ENCODE peak calls at places on chromosomes 12 and 14, in eight cellular contexts. W, N, J, P, S, Z, M and H are unnamed samples.

GRCh38 chr12:114355389-114356088 is 50.4 kb downstream of the TBX5 start:
- DNase-seq in W (no peak), N (no peak), J (no peak), P (no peak), S (no peak), Z (no peak), M (no peak), H (no peak)

GRCh38 chr14:55889124-55889523 is 229.1 kb upstream of the PELI2 start:
- DNase-seq in W (peak), N (no peak), J (no peak), P (no peak), S (no peak), Z (no peak), M (no peak), H (peak)

GRCh38 chr14:103074699-103075341 is 9.2 kb upstream of the LBHD2 start:
- DNase-seq in W (peak), N (peak), J (peak), P (peak), S (peak), Z (peak), M (peak), H (peak)

GRCh38 chr12:46825526-46826414 is at the start of gene SLC38A4:
- DNase-seq in W (no peak), N (no peak), J (peak), P (no peak), S (no peak), Z (no peak), M (no peak), H (no peak)

GRCh38 chr14:40618225-40618898 is 988.3 kb upstream of the LRFN5 start:
- DNase-seq in W (no peak), N (no peak), J (no peak), P (no peak), S (no peak), Z (no peak), M (no peak), H (no peak)

GRCh38 chr14:75604979-75605825 is 26.8 kb downstream of the FLVCR2 start:
- DNase-seq in W (no peak), N (peak), J (no peak), P (no peak), S (no peak), Z (no peak), M (peak), H (no peak)

GRCh38 chr14:93691042-93691780 is 97.1 kb downstream of the PRIMA1 start:
- DNase-seq in W (no peak), N (no peak), J (no peak), P (no peak), S (no peak), Z (no peak), M (no peak), H (no peak)

GRCh38 chr12:116539905-116540482 is 19.2 kb upstream of the MAP1LC3B2 start:
- DNase-seq in W (no peak), N (peak), J (peak), P (peak), S (no peak), Z (no peak), M (no peak), H (peak)

GRCh38 chr14:57863471-57863870 is 2.4 kb downstream of the SLC35F4 start:
- DNase-seq in W (no peak), N (no peak), J (no peak), P (no peak), S (no peak), Z (no peak), M (no peak), H (no peak)

GRCh38 chr14:22478670-22479069 is 110.4 kb downstream of the DAD1 start:
- DNase-seq in W (no peak), N (peak), J (no peak), P (no peak), S (no peak), Z (no peak), M (peak), H (no peak)

GRCh38 chr14:90624228-90624627 is 192.0 kb downstream of the TTC7B start:
- DNase-seq in W (no peak), N (no peak), J (no peak), P (peak), S (no peak), Z (no peak), M (no peak), H (no peak)

GRCh38 chr12:111458773-111459172 is 53.0 kb downstream of the SH2B3 start:
- DNase-seq in W (no peak), N (no peak), J (no peak), P (peak), S (peak), Z (no peak), M (no peak), H (no peak)

GRCh38 chr12:92194566-92194965 is 48.9 kb upstream of the BTG1 start:
- DNase-seq in W (no peak), N (no peak), J (no peak), P (no peak), S (no peak), Z (no peak), M (no peak), H (no peak)

GRCh38 chr12:113467154-113467513 is 4.5 kb downstream of the LHX5 start:
- DNase-seq in W (no peak), N (no peak), J (no peak), P (no peak), S (no peak), Z (peak), M (no peak), H (no peak)

GRCh38 chr12:123847876-123848275 is 85.8 kb downstream of the DNAH10 start:
- DNase-seq in W (no peak), N (no peak), J (no peak), P (no peak), S (no peak), Z (no peak), M (no peak), H (no peak)

GRCh38 chr12:120964298-120964697 is 14.0 kb upstream of the HNF1A start:
- DNase-seq in W (no peak), N (no peak), J (no peak), P (no peak), S (no peak), Z (no peak), M (no peak), H (no peak)

GRCh38 chr14:100842799-100843198 is 16.9 kb downstream of the MEG3 start:
- DNase-seq in W (no peak), N (no peak), J (no peak), P (no peak), S (no peak), Z (no peak), M (no peak), H (no peak)
- TF ChIP-seq EP300 in W (no peak), N (no peak), J (no peak), P (no peak), S (no peak), Z (no peak), M (no peak), H (no peak)

GRCh38 chr14:95741781-95742180 is 27.9 kb upstream of the TCL1A start:
- DNase-seq in W (no peak), N (no peak), J (no peak), P (no peak), S (no peak), Z (no peak), M (no peak), H (no peak)

GRCh38 chr14:95739356-95739755 is 25.4 kb upstream of the TCL1A start:
- DNase-seq in W (no peak), N (no peak), J (no peak), P (no peak), S (no peak), Z (no peak), M (no peak), H (no peak)

DNA sequence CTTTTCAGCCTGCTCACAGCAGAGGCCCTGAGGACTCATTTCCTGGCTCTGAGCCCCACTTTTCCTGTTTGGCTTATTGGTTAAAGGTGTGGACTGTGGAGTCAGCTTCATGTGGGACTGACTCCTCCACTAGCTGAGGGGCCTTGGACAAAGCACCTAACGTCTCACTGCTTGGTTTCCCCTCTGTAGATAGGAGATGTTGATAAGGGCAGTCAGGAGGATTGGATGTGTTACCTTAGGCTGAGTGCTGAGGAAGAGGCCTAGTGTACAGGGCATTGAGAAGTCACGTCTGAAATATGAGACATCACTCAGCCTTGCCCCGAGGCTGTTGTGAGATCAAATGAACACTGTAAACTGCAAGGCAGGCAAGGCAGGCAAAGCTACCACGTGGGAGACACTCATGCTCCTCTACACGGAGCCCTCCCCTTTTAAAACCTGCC is 27.1 kb upstream of the TCL1A start:
- DNase-seq in W (no peak), N (no peak), J (no peak), P (no peak), S (no peak), Z (no peak), M (no peak), H (no peak)
- TF ChIP-seq EP300 in W (no peak), N (no peak), J (no peak), P (no peak), S (no peak), Z (no peak), M (no peak), H (no peak)

GRCh38 chr14:20848955-20849570 is 42.1 kb upstream of the RNASE3 start:
- DNase-seq in W (peak), N (no peak), J (no peak), P (no peak), S (no peak), Z (no peak), M (no peak), H (peak)

GRCh38 chr14:20846560-20846959 is 43.9 kb upstream of the RNASE1 start:
- DNase-seq in W (no peak), N (no peak), J (no peak), P (no peak), S (no peak), Z (no peak), M (no peak), H (no peak)

DNA sequence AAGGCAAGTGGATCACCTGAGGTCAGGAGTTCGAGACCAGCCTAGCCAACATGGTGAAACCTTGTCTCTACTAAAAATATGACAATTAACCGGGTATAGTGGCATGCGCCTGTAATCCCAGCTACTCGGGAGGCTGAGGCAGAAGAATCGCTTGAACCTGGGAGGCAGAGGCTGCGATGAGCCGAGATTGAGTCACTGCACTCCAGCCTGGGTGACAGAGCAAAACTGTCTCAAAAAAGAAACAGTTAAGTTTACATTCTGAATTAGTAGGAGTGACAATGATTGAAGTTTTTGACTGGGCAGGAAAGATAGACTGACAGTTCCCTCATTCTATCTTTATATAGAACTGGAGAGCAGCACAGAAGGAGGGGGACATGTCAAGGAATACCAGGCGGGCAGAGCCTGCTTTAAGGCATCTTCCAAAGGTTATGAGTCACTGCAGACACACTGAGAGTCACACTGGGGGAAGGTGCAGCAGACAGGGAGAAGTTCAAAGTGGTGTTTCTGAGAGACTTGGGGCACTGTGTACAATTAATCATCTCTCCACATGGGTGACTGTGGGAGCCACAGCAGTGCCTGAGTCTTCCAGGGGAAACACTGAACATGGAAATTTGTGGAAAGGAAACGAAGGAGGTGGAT is 42.8 kb upstream of the RNASE3 start:
- DNase-seq in W (peak), N (no peak), J (no peak), P (no peak), S (no peak), Z (no peak), M (no peak), H (no peak)
- TF ChIP-seq EP300 in W (peak), N (no peak), J (no peak), P (no peak), S (no peak), Z (no peak), M (no peak), H (no peak)

GRCh38 chr14:104782823-104783170 is 12.8 kb downstream of the AKT1 start:
- DNase-seq in W (no peak), N (no peak), J (no peak), P (no peak), S (no peak), Z (no peak), M (no peak), H (no peak)
- TF ChIP-seq EP300 in W (no peak), N (no peak), J (no peak), P (no peak), S (no peak), Z (no peak), M (no peak), H (no peak)

DNA sequence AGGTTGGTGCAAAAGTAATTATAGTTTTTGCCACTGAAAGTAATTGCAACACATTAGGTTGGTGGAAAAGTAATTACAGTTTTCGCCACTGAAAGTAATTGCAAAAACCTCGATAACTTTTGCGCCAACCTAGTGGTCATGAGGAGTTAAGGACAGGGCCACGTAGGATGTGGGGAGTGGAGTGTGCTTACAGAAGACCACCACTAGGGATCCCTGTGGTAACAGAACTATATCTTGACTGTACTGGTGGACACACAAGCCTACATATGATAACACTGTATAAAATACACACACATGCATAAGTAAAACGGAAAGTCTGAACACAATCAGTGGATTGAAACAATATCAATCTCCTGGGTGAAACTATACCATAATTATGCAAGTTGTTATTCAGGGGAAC is 187.4 kb upstream of the ABCD2 start:
- DNase-seq in W (peak), N (no peak), J (no peak), P (no peak), S (no peak), Z (peak), M (no peak), H (no peak)
- TF ChIP-seq EP300 in W (no peak), N (no peak), J (no peak), P (no peak), S (no peak), Z (no peak), M (no peak), H (no peak)

DNA sequence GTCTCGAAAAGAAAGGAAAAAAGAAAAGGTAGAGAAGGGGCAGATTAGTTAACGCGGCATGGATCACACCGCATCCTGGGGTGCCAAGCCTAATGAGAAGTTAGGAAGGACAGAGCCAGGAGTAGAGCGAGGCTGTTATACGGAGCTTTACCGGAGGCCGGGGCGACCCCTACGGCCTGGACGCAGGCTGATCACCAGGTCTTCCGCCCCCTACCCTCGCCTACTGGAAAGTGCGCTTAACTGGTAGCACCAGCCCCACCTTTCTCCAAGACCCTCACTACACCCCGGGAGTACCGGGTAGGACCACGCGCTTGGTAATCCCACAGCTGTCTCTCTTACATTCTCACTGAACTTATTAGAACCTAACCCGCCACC is 33.8 kb downstream of the WBP11 start:
- DNase-seq in W (peak), N (peak), J (peak), P (peak), S (no peak), Z (no peak), M (no peak), H (peak)
- TF ChIP-seq EP300 in W (no peak), N (no peak), J (no peak), P (no peak), S (no peak), Z (no peak), M (no peak), H (no peak)

GRCh38 chr12:14567311-14568195 is at the start of gene PLBD1:
- DNase-seq in W (peak), N (peak), J (peak), P (peak), S (peak), Z (peak), M (peak), H (peak)
- TF ChIP-seq EP300 in W (no peak), N (no peak), J (no peak), P (no peak), S (no peak), Z (no peak), M (no peak), H (no peak)

GRCh38 chr14:69288956-69289705 is 29.2 kb downstream of the GALNT16 start:
- DNase-seq in W (no peak), N (no peak), J (no peak), P (no peak), S (peak), Z (no peak), M (no peak), H (no peak)

GRCh38 chr14:69291396-69291795 is 31.4 kb downstream of the GALNT16 start:
- DNase-seq in W (no peak), N (no peak), J (no peak), P (no peak), S (peak), Z (no peak), M (no peak), H (no peak)

GRCh38 chr14:69288001-69288771 is 28.2 kb downstream of the GALNT16 start:
- DNase-seq in W (peak), N (peak), J (peak), P (peak), S (peak), Z (no peak), M (peak), H (peak)

GRCh38 chr14:69289811-69290520 is 30.0 kb downstream of the GALNT16 start:
- DNase-seq in W (no peak), N (peak), J (no peak), P (no peak), S (peak), Z (no peak), M (no peak), H (no peak)

GRCh38 chr14:69291891-69292586 is 32.1 kb downstream of the GALNT16 start:
- DNase-seq in W (no peak), N (no peak), J (no peak), P (no peak), S (peak), Z (no peak), M (no peak), H (no peak)
- TF ChIP-seq EP300 in W (no peak), N (no peak), J (no peak), P (no peak), S (no peak), Z (no peak), M (no peak), H (no peak)